ENCODE peak calls at places on chromosomes 3 and 15, in four cellular contexts. One of them, this sample, is unnamed. For H3K27me3, the result is how much of the 10 kb centered on the place peaks cover.

GRCh38 chr3:184375747-184376495 is 2.1 kb downstream of the THPO start:
- DNase-seq in Karpas-422: no peak
- DNase-seq in astrocyte: no peak
- DNase-seq in neuronal stem cell: no peak
- DNase-seq in this sample: no peak

GRCh38 chr3:195133462-195133861 is 137.5 kb downstream of the XXYLT1 start:
- DNase-seq in Karpas-422: no peak
- DNase-seq in astrocyte: peak
- DNase-seq in neuronal stem cell: no peak
- DNase-seq in this sample: no peak

GRCh38 chr15:78325092-78325843 is 14.9 kb upstream of the CRABP1 start:
- DNase-seq in Karpas-422: no peak
- DNase-seq in astrocyte: peak
- DNase-seq in neuronal stem cell: no peak
- DNase-seq in this sample: no peak

GRCh38 chr15:84633311-84634227 is 20.5 kb downstream of the WDR73 start:
- DNase-seq in Karpas-422: peak
- DNase-seq in astrocyte: peak
- DNase-seq in neuronal stem cell: peak
- DNase-seq in this sample: peak

GRCh38 chr3:123110238-123110952 is 43.6 kb downstream of the PDIA5 start:
- DNase-seq in Karpas-422: no peak
- DNase-seq in astrocyte: no peak
- DNase-seq in neuronal stem cell: peak
- DNase-seq in this sample: peak

GRCh38 chr3:62718515-62719320 is 156.5 kb downstream of the CADPS start:
- DNase-seq in Karpas-422: no peak
- DNase-seq in astrocyte: peak
- DNase-seq in neuronal stem cell: no peak
- DNase-seq in this sample: no peak

GRCh38 chr3:13648060-13648743 is 99.3 kb downstream of the FBLN2 start:
- DNase-seq in Karpas-422: peak
- DNase-seq in astrocyte: peak
- DNase-seq in neuronal stem cell: peak
- DNase-seq in this sample: peak

GRCh38 chr3:190357468-190357867 is 30.5 kb upstream of the CLDN16 start:
- DNase-seq in Karpas-422: no peak
- DNase-seq in astrocyte: no peak
- DNase-seq in neuronal stem cell: no peak
- DNase-seq in this sample: no peak

GRCh38 chr3:63625161-63625560 is 27.3 kb upstream of the SNTN start:
- DNase-seq in Karpas-422: no peak
- DNase-seq in astrocyte: peak
- DNase-seq in neuronal stem cell: no peak
- DNase-seq in this sample: no peak

GRCh38 chr3:186386883-186387560 is 25.0 kb upstream of the DGKG start:
- DNase-seq in Karpas-422: no peak
- DNase-seq in astrocyte: no peak
- DNase-seq in neuronal stem cell: no peak
- DNase-seq in this sample: no peak

GRCh38 chr3:20074226-20075063 is 34.2 kb downstream of the KAT2B start:
- DNase-seq in Karpas-422: no peak
- DNase-seq in astrocyte: no peak
- DNase-seq in neuronal stem cell: no peak
- DNase-seq in this sample: no peak
- H3K9ac ChIP-seq in Karpas-422: no peak
- H3K9ac ChIP-seq in astrocyte: no peak
- H3K9ac ChIP-seq in neuronal stem cell: no peak
- H3K9ac ChIP-seq in this sample: no peak

DNA sequence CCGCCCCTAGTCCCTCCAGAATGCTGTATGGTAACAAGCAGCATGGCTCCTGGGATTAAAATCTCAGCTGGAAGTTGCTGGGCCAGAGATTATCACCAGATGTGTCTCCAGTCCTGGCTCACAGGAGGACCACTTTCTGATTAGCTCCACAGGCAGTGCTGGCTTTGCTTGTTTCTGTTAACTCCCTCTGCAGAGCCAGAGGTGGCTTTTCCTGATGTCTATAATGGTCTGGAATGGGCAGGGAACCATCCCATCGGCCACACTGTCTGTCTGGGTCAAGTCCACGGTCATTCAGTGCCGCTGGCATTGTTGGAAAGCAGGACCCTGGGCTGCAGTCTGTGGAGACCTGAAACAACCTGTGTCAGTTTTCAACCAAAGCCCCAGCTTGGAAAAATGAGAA is 119.6 kb upstream of the CTDSPL start:
- DNase-seq in Karpas-422: no peak
- DNase-seq in astrocyte: no peak
- DNase-seq in neuronal stem cell: no peak
- DNase-seq in this sample: no peak
- H3K27me3 ChIP-seq in Karpas-422: under half
- H3K27me3 ChIP-seq in astrocyte: under half
- H3K27me3 ChIP-seq in neuronal stem cell: under half
- H3K27me3 ChIP-seq in this sample: under half

DNA sequence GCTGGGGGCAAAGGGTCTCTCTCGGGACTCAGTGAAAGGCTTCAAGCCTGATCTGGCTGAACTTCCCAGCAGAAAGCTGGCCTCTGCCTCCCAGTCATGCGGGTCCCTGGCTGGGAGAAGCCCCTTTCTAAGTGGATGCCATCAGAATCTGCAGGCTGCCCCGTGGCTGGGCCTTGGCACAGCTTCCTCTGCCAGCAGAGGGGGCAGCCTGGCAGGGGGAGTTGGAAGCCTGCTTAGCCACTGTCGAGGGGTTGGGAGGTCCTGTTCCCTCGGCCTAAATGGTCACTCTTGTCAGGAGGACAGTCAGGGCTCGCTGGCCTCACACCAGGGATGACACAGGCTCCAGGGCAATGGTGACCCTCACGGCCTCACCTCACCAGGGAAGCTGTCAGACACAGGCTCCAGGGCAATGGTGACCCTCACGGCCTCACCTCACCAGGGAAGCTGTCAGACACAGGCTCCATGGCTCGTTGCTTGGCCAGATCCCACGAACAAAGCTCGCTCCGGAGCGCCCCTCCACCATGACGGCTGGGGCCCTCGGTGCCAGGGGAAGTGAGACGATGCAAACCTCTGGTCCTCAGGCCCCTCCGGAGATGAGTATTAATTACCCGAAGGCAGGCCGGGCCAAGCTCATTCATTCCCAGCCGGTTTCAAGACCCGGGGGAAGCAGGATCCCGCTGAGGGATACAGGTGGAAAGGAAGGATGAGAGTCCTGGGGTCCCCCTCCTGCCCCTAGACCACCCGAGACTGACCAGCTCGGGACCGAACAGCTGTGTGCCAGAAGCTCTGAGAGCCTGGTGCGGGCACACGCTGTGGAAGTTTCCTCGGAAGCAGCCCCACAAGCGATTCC is 151.0 kb downstream of the CHSY1 start:
- DNase-seq in Karpas-422: no peak
- DNase-seq in astrocyte: no peak
- DNase-seq in neuronal stem cell: no peak
- DNase-seq in this sample: no peak
- H3K9ac ChIP-seq in Karpas-422: no peak
- H3K9ac ChIP-seq in astrocyte: no peak
- H3K9ac ChIP-seq in neuronal stem cell: peak
- H3K9ac ChIP-seq in this sample: no peak

GRCh38 chr15:89414571-89414970 is 79.9 kb upstream of the POLG start:
- DNase-seq in Karpas-422: no peak
- DNase-seq in astrocyte: no peak
- DNase-seq in neuronal stem cell: no peak
- DNase-seq in this sample: no peak
- H3K27me3 ChIP-seq in Karpas-422: under half
- H3K27me3 ChIP-seq in astrocyte: half or more
- H3K27me3 ChIP-seq in neuronal stem cell: half or more
- H3K27me3 ChIP-seq in this sample: under half

GRCh38 chr3:39401983-39402382 is 4.5 kb upstream of the RPSA start:
- DNase-seq in Karpas-422: no peak
- DNase-seq in astrocyte: no peak
- DNase-seq in neuronal stem cell: no peak
- DNase-seq in this sample: no peak
- H3K9ac ChIP-seq in Karpas-422: no peak
- H3K9ac ChIP-seq in astrocyte: no peak
- H3K9ac ChIP-seq in neuronal stem cell: no peak
- H3K9ac ChIP-seq in this sample: no peak

DNA sequence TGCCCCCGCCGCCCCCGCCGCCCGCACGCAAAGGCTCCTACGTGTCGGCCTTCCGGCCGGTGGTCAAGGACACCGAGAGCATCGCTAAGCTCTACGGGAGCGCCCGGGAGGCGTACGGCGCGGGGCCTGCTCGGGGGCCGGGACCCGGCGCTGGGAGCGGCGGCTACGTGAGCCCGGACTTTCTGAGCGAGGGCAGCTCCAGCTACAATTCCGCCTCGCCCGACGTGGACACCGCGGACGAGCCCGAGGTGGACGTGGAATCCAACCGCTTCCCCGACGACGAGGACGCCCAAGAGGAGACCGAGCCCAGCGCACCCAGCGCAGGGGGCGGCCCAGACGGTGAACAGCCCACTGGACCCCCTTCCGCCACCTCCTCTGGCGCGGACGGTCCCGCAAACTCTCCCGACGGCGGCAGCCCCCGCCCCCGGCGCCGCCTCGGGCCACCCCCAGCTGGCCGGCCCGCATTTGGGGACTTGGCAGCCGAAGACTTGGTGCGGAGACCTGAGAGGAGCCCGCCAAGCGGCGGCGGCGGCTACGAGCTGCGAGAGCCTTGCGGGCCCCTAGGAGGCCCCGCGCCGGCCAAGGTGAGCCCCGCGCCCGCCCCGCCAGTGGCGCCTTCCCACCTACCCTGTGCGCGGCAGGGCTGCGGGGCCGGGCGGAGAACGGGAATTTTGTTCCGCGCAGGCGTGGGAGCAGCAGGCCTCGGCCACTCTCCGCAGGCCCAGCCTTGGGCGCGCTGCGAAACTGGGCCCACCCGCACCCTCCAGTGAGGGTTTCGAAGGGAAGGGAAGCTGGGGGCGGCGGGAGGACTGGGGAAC is 2.5 kb downstream of the SKOR1 start:
- DNase-seq in Karpas-422: no peak
- DNase-seq in astrocyte: no peak
- DNase-seq in neuronal stem cell: no peak
- DNase-seq in this sample: no peak
- H3K27me3 ChIP-seq in Karpas-422: under half
- H3K27me3 ChIP-seq in astrocyte: half or more
- H3K27me3 ChIP-seq in neuronal stem cell: half or more
- H3K27me3 ChIP-seq in this sample: under half

DNA sequence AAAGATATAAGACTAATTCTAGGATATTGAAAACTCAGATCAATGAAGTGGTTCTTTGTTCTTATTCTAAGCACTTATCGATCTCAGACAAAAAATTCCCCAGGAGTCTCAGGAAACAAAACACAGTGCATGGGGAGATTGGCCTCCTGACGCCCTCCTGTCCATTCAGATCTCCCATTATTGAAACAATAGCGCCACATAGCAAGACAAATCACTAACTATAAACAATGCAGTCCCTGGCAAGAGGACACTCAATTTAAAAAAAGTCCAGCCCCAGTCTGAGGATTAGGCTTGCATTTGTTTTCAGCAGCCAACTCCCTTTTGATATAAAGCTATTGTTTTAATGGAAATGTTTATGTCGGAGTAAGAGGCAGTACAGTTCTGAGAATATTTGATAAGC is 528.2 kb downstream of the GABRG3 start:
- DNase-seq in Karpas-422: no peak
- DNase-seq in astrocyte: no peak
- DNase-seq in neuronal stem cell: no peak
- DNase-seq in this sample: no peak
- H3K9ac ChIP-seq in Karpas-422: no peak
- H3K9ac ChIP-seq in astrocyte: no peak
- H3K9ac ChIP-seq in neuronal stem cell: no peak
- H3K9ac ChIP-seq in this sample: no peak

GRCh38 chr3:124424396-124424795 is 305.9 kb upstream of the UMPS start:
- DNase-seq in Karpas-422: no peak
- DNase-seq in astrocyte: no peak
- DNase-seq in neuronal stem cell: no peak
- DNase-seq in this sample: no peak

GRCh38 chr3:124420392-124420791 is 309.9 kb upstream of the UMPS start:
- DNase-seq in Karpas-422: no peak
- DNase-seq in astrocyte: no peak
- DNase-seq in neuronal stem cell: no peak
- DNase-seq in this sample: no peak

GRCh38 chr3:124422805-124423204 is 307.4 kb upstream of the UMPS start:
- DNase-seq in Karpas-422: no peak
- DNase-seq in astrocyte: no peak
- DNase-seq in neuronal stem cell: no peak
- DNase-seq in this sample: no peak

GRCh38 chr3:124415471-124415960 is 314.7 kb upstream of the UMPS start:
- DNase-seq in Karpas-422: no peak
- DNase-seq in astrocyte: no peak
- DNase-seq in neuronal stem cell: no peak
- DNase-seq in this sample: no peak

GRCh38 chr3:124419303-124419702 is 310.9 kb upstream of the UMPS start:
- DNase-seq in Karpas-422: no peak
- DNase-seq in astrocyte: no peak
- DNase-seq in neuronal stem cell: no peak
- DNase-seq in this sample: no peak
- H3K27me3 ChIP-seq in Karpas-422: under half
- H3K27me3 ChIP-seq in astrocyte: under half
- H3K27me3 ChIP-seq in neuronal stem cell: under half
- H3K27me3 ChIP-seq in this sample: under half

This sample was measured in DND-41.